ENCODE peak calls at places on chromosomes 1 and 21, in seven cellular contexts. N is non-pigmented ciliary epithelial cell; G is progenitor cell of endocrine pancreas; S is skeletal muscle cell; I is HCEC 1CT; M is left cardiac atrium; J is naive thymus-derived CD8-positive, alpha-beta T cell. P is an unnamed sample.

GRCh38 chr21:44750675-44751025 is 39.3 kb upstream of the TSPEAR start:
- DNase-seq in N (no peak), I (no peak), J (no peak), G (no peak), M (no peak), S (no peak), P (no peak)

GRCh38 chr1:154962238-154962678 is 676 bp upstream of the PYGO2 start:
- DNase-seq in S (no peak), J (no peak), M (no peak), N (no peak), I (no peak), G (no peak), P (no peak)

GRCh38 chr1:199859525-199859924 is 168.0 kb upstream of the NR5A2 start:
- DNase-seq in I (peak), S (peak), M (no peak), J (no peak), G (no peak), N (peak), P (peak)

GRCh38 chr1:26317612-26318337 is at the start of gene CD52:
- DNase-seq in N (no peak), G (no peak), M (no peak), J (peak), I (no peak), S (no peak), P (no peak)

GRCh38 chr1:239233626-239234025 is 152.7 kb upstream of the CHRM3 start:
- DNase-seq in M (no peak), G (no peak), N (no peak), J (no peak), I (no peak), S (no peak), P (no peak)

GRCh38 chr1:116230712-116231111 is 119.5 kb downstream of the MAB21L3 start:
- DNase-seq in N (no peak), J (no peak), S (no peak), M (no peak), G (no peak), I (no peak), P (no peak)

GRCh38 chr1:213925783-213926182 is 62.0 kb upstream of the PROX1 start:
- DNase-seq in I (no peak), G (no peak), M (no peak), J (no peak), N (no peak), S (no peak), P (no peak)

GRCh38 chr1:112312879-112313278 is 83.1 kb upstream of the CTTNBP2NL start:
- DNase-seq in M (no peak), I (no peak), N (no peak), S (no peak), G (no peak), J (no peak), P (no peak)

GRCh38 chr1:69191280-69191679 is 376.4 kb upstream of the LRRC7 start:
- DNase-seq in M (no peak), S (no peak), G (no peak), N (no peak), I (no peak), J (no peak), P (no peak)

GRCh38 chr1:229751629-229752028 is 125.6 kb downstream of the URB2 start:
- DNase-seq in I (no peak), M (no peak), G (no peak), S (no peak), J (no peak), N (no peak), P (no peak)

GRCh38 chr1:158810311-158810710 is 20.8 kb upstream of the MNDA start:
- DNase-seq in N (no peak), G (no peak), I (no peak), M (no peak), S (no peak), J (no peak), P (no peak)

GRCh38 chr1:91338501-91338900 is 66.1 kb downstream of the HFM1 start:
- DNase-seq in N (no peak), I (no peak), G (no peak), J (no peak), M (no peak), S (no peak), P (no peak)

GRCh38 chr1:210848474-210848873 is 285.5 kb downstream of the KCNH1 start:
- DNase-seq in N (no peak), I (no peak), J (no peak), S (no peak), G (no peak), M (no peak), P (no peak)

GRCh38 chr1:18012686-18013085 is 94.9 kb upstream of the IGSF21 start:
- DNase-seq in S (no peak), N (no peak), J (no peak), G (no peak), M (no peak), I (no peak), P (no peak)

GRCh38 chr1:109668123-109668800 is 405 bp downstream of the GSTM2 start:
- DNase-seq in J (no peak), N (no peak), S (no peak), I (no peak), G (no peak), M (no peak), P (no peak)

GRCh38 chr1:106753069-106753468 is 303.4 kb upstream of the PRMT6 start:
- DNase-seq in J (no peak), I (no peak), M (no peak), N (no peak), S (no peak), G (no peak), P (no peak)

GRCh38 chr1:2418791-2419320 is 6.5 kb upstream of the PEX10 start:
- DNase-seq in G (no peak), J (no peak), S (no peak), M (no peak), I (no peak), N (no peak), P (no peak)

GRCh38 chr1:173476197-173476663 is 905 bp upstream of the PRDX6 start:
- DNase-seq in M (no peak), N (no peak), J (no peak), I (no peak), G (no peak), S (no peak), P (no peak)